ENCODE peak calls at places on chromosomes 5 and 9, in eight cellular contexts. O, V, R, B, E, K, C and I are unnamed samples.
A peak's percentile ranks its signal among the peaks of the same experiment; 100 is the strongest.

GRCh38 chr9:136799854-136800657 is 3.9 kb downstream of the CCDC183 start:
- DNase-seq in O (peak; percentile 71), V (no peak), R (peak; percentile 92), B (peak; percentile 97), E (peak; percentile 81), K (peak; percentile 84), C (peak; percentile 95), I (peak; percentile 91)

GRCh38 chr9:12697719-12698118 is 4.5 kb downstream of the TYRP1 start:
- DNase-seq in O (peak; percentile 51), V (no peak), R (no peak), B (no peak), E (no peak), K (no peak), C (no peak), I (no peak)

GRCh38 chr5:6843335-6843734 is 130.1 kb downstream of the TENT4A start:
- DNase-seq in O (no peak), V (peak; percentile 16), R (no peak), B (no peak), E (no peak), K (no peak), C (no peak), I (no peak)

GRCh38 chr5:141513627-141514329 is 24.9 kb downstream of the PCDHGC5 start:
- DNase-seq in O (peak; percentile 90), V (peak; percentile 91), R (peak; percentile 83), B (no peak), E (no peak), K (peak; percentile 91), C (peak; percentile 87), I (peak; percentile 33)

GRCh38 chr5:158560170-158560569 is 539.5 kb downstream of the EBF1 start:
- DNase-seq in O (peak; percentile 6), V (no peak), R (no peak), B (no peak), E (no peak), K (peak; percentile 31), C (peak; percentile 77), I (no peak)

GRCh38 chr5:8993031-8993430 is 552.8 kb downstream of the SEMA5A start:
- DNase-seq in O (peak; percentile 36), V (no peak), R (no peak), B (no peak), E (no peak), K (peak; percentile 38), C (no peak), I (no peak)

GRCh38 chr9:338602-339001 is 123.9 kb downstream of the DOCK8 start:
- DNase-seq in O (no peak), V (no peak), R (no peak), B (no peak), E (no peak), K (no peak), C (no peak), I (no peak)

GRCh38 chr5:97162045-97162444 is 19.6 kb upstream of the LIX1 start:
- DNase-seq in O (peak; percentile 88), V (no peak), R (no peak), B (no peak), E (peak; percentile 63), K (peak; percentile 74), C (no peak), I (no peak)

GRCh38 chr5:40134883-40135520 is 544.7 kb upstream of the PTGER4 start:
- DNase-seq in O (no peak), V (no peak), R (no peak), B (no peak), E (no peak), K (no peak), C (no peak), I (no peak)

GRCh38 chr5:110738503-110738811 is 350 bp upstream of the SLC25A46 start:
- DNase-seq in O (no peak), V (no peak), R (no peak), B (no peak), E (no peak), K (no peak), C (peak; percentile 86), I (no peak)

GRCh38 chr9:125894566-125894965 is 147.4 kb downstream of the PBX3 start:
- DNase-seq in O (no peak), V (no peak), R (no peak), B (no peak), E (no peak), K (no peak), C (no peak), I (no peak)

GRCh38 chr5:170570492-170570891 is 66.7 kb downstream of the KCNIP1 start:
- DNase-seq in O (no peak), V (no peak), R (no peak), B (no peak), E (no peak), K (no peak), C (no peak), I (no peak)

GRCh38 chr5:16392718-16393117 is 72.9 kb downstream of the ZNF622 start:
- DNase-seq in O (peak; percentile 33), V (no peak), R (no peak), B (no peak), E (no peak), K (no peak), C (no peak), I (no peak)

GRCh38 chr5:55481293-55481900 is 53.4 kb downstream of the PLPP1 start:
- DNase-seq in O (no peak), V (no peak), R (no peak), B (no peak), E (no peak), K (no peak), C (no peak), I (no peak)

GRCh38 chr5:72234265-72234700 is 85.8 kb downstream of the MRPS27 start:
- DNase-seq in O (peak; percentile 62), V (no peak), R (no peak), B (no peak), E (peak; percentile 10), K (no peak), C (no peak), I (no peak)

GRCh38 chr5:113615708-113616107 is 102.2 kb downstream of the YTHDC2 start:
- DNase-seq in O (peak; percentile 78), V (no peak), R (no peak), B (no peak), E (no peak), K (no peak), C (no peak), I (no peak)

GRCh38 chr9:86341007-86341491 is 13.2 kb downstream of the TUT7 start:
- DNase-seq in O (peak; percentile 24), V (no peak), R (no peak), B (no peak), E (no peak), K (no peak), C (no peak), I (no peak)
- H3K27ac ChIP-seq in O (no peak overlapping the region), V (no peak overlapping the region), R (no peak overlapping the region), B (no peak overlapping the region), E (no peak overlapping the region), K (no peak overlapping the region), C (peak overlapping the region; percentile 30), I (no peak overlapping the region)

DNA sequence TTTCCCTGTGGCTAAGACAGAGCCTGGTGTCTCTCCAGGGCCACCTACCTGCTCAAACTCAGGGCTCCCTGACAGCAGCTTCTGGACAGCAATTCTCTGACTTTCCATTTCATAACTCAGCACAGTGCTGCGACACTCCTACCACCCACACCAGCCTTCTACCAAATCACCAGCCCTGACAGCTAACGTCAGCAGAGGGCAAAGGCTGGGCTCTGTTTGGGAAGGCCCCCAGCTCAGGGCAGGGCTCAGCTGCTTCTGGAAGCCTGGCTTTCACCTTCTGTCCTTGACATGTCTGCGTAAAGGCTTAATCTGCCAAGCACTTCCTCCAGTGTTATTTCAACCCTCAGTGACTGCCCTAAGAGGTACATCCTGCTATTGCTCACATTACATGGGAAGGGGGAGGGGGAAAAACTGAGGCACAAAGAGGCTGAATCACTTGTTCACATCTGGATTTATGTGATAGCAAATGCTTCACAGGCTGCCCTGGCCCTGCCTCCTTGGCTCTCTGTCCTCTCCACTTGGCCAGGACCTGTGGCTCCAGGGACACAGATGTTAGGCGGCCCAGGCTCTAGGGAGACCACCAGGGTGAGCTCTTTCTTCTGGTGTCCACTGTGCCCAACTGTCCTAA is 102.5 kb upstream of the PANK3 start:
- DNase-seq in O (peak; percentile 80), V (peak; percentile 87), R (peak; percentile 81), B (no peak), E (no peak), K (no peak), C (peak; percentile 83), I (no peak)
- TF ChIP-seq CTCF in O (no peak), V (no peak), R (no peak), B (no peak), E (no peak), K (no peak), C (no peak), I (no peak)

DNA sequence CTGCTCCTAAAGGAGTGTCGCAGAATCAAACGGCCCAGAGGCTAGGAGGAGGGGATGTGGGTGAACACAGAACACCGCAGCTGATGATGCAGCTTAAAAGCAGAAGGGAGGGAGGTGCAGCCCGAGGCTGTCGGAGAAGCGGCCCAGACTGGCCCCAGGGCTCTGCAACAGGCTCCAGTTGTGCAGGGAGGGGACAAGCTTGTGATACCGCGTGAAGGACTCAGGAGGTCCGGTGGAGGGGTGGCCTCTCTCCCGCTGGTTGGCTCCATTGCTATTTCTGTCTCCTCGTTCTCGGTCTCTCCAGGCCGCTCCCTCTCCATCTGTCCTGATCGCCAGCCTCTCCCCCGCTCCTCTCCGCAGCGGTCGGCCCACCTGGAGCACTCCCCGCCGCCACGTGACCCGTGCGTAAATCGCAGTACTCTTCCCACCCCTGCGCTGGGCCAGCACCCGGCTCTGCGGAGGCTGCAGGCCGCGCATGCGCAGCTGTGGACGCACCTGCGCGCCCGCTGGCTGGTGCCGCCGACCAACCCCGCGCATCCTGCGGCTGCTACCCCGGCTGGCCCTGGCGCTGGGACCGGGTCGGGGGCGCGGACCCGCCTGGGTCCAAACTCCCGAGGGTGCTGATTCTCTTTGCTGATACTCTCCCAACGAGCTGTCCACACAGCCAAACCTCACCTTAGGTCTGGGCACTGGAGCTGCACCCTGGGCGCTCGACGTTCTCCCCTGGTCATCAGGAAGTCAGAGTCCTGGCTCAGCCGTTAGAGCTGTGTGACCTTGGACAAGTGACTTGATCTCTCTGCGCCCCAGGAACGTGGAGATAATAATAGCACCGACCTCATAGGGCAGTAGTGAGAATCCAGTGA is 3.7 kb upstream of the STXBP1 start:
- DNase-seq in O (peak; percentile 52), V (peak; percentile 74), R (peak; percentile 88), B (peak; percentile 74), E (peak; percentile 70), K (peak; percentile 59), C (peak; percentile 91), I (peak; percentile 68)
- H3K27ac ChIP-seq in O (peak overlapping the region; percentile 58), V (peak overlapping the region; percentile 30), R (peak overlapping the region; percentile 80), B (no peak overlapping the region), E (peak overlapping the region; percentile 6), K (no peak overlapping the region), C (no peak overlapping the region), I (no peak overlapping the region)

GRCh38 chr5:176640616-176641015 is 6.7 kb upstream of the TSPAN17 start:
- DNase-seq in O (no peak), V (no peak), R (no peak), B (no peak), E (no peak), K (no peak), C (no peak), I (no peak)
- TF ChIP-seq CTCF in O (no peak), V (no peak), R (no peak), B (no peak), E (no peak), K (no peak), C (no peak), I (no peak)

DNA sequence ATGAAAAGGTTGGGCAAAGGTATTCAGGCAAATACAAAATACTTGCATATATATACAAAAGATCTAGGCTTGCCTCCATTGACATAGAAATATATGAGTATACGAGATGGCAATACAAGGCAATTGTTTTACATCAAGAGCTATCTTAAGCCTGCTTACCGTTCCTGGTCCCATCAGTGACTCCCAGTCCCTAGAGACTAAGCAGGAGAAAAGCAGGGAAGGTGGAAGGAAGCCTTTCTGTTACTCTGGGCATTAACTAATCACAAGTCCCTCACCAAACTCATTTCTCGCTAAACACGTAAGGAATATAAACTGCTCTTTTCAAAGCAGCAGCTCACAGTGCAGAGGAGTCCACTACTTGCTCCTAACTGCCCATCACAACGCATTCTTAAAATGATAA is 125.2 kb downstream of the ZNF608 start:
- DNase-seq in O (no peak), V (no peak), R (no peak), B (no peak), E (no peak), K (no peak), C (no peak), I (no peak)
- H3K27ac ChIP-seq in O (peak overlapping the region; percentile 54), V (no peak overlapping the region), R (no peak overlapping the region), B (no peak overlapping the region), E (no peak overlapping the region), K (no peak overlapping the region), C (no peak overlapping the region), I (no peak overlapping the region)